ENCODE peak calls at places on chromosome 14, in nine cellular contexts. F is erythroblast, P is A549, K is kidney tubule cell, C is stromal cell of bone marrow, T is RCC 7860, B is RWPE2, Y is fibroblast of villous mesenchyme, W is neuronal stem cell. E is an unnamed sample.

GRCh38 chr14:94341654-94342333 is 18.7 kb upstream of the SERPINA6 start:
- DNase-seq in W (no peak), B (no peak), T (no peak), Y (no peak), K (no peak), P (no peak), F (no peak), C (peak), E (no peak)

GRCh38 chr14:103825103-103825502 is 22.3 kb downstream of the PPP1R13B start:
- DNase-seq in C (no peak), F (no peak), P (no peak), Y (no peak), W (no peak), K (peak), T (no peak), B (no peak), E (no peak)

GRCh38 chr14:95696741-95697140 is 10.5 kb downstream of the TCL1B start:
- DNase-seq in C (no peak), Y (no peak), W (no peak), F (no peak), T (no peak), B (no peak), P (no peak), K (no peak), E (no peak)

GRCh38 chr14:97217094-97217885 is 420.1 kb downstream of the VRK1 start:
- DNase-seq in Y (no peak), B (no peak), K (no peak), P (no peak), F (no peak), T (no peak), C (no peak), W (no peak), E (no peak)

GRCh38 chr14:83120187-83120586 is 1586.5 kb upstream of the SEL1L start:
- DNase-seq in P (no peak), F (no peak), K (peak), B (no peak), T (no peak), Y (no peak), W (no peak), C (no peak), E (no peak)

GRCh38 chr14:68458840-68459469 is 333.9 kb downstream of the ZFP36L1 start:
- DNase-seq in B (peak), P (peak), F (no peak), T (peak), K (peak), Y (peak), C (peak), W (no peak), E (peak)

GRCh38 chr14:61940669-61941420 is 178.6 kb downstream of the SNAPC1 start:
- DNase-seq in F (no peak), C (no peak), P (no peak), K (peak), B (no peak), Y (no peak), T (no peak), W (no peak), E (no peak)

GRCh38 chr14:67461341-67461985 is 27.1 kb downstream of the TMEM229B start:
- DNase-seq in B (no peak), K (peak), W (no peak), Y (peak), P (no peak), F (no peak), C (peak), T (no peak), E (no peak)

GRCh38 chr14:23122086-23122485 is 3.0 kb upstream of the CEBPE start:
- DNase-seq in K (no peak), B (no peak), Y (no peak), T (no peak), W (no peak), F (no peak), C (no peak), P (no peak), E (no peak)